ENCODE peak calls at places on chromosomes 6 and 20, in five cellular contexts. N is Peyer's patch; C is HS-27A; O is stimulated activated CD4-positive, alpha-beta T cell treated with anti-CD3 and anti-CD28 coated beads, Interleukin-2, amount 100 ng/mL, for 48 hours; Y is left ventricle myocardium superior. F is an unnamed sample.
A peak's percentile ranks its signal among the peaks of the same experiment; 100 is the strongest.

GRCh38 chr6:35643162-35643535 is 45.6 kb downstream of the FKBP5 start:
- DNase-seq in N (no peak), C (no peak), O (no peak), Y (no peak), F (no peak)

GRCh38 chr6:2982464-2983121 is 11.2 kb upstream of the SERPINB6 start:
- DNase-seq in N (peak; percentile 70), C (no peak), O (no peak), Y (no peak), F (no peak)

GRCh38 chr20:50226093-50226974 is 35.7 kb downstream of the CEBPB start:
- DNase-seq in N (peak; percentile 67), C (no peak), O (no peak), Y (peak; percentile 49), F (no peak)

GRCh38 chr6:119148102-119148824 is 69.8 kb upstream of the FAM184A start:
- DNase-seq in N (peak; percentile 59), C (peak; percentile 60), O (no peak), Y (no peak), F (peak; percentile 73)

GRCh38 chr6:1312193-1312443 is 220 bp downstream of the FOXQ1 start:
- DNase-seq in N (no peak), C (no peak), O (no peak), Y (no peak), F (no peak)

GRCh38 chr20:38727602-38728236 is 3.4 kb downstream of the SLC32A1 start:
- DNase-seq in N (no peak), C (no peak), O (no peak), Y (no peak), F (no peak)

GRCh38 chr20:775679-776135 is 7.4 kb upstream of the SLC52A3 start:
- DNase-seq in N (peak; percentile 89), C (no peak), O (no peak), Y (no peak), F (no peak)

GRCh38 chr6:41894366-41895299 is 542 bp downstream of the USP49 start:
- DNase-seq in N (no peak), C (no peak), O (no peak), Y (no peak), F (peak; percentile 16)

GRCh38 chr6:15079288-15079817 is 166.5 kb upstream of the JARID2 start:
- DNase-seq in N (peak; percentile 76), C (no peak), O (no peak), Y (no peak), F (no peak)

GRCh38 chr6:72305971-72306370 is 315.9 kb upstream of the KCNQ5 start:
- DNase-seq in N (no peak), C (no peak), O (no peak), Y (no peak), F (no peak)

GRCh38 chr6:168999392-168999791 is 254.3 kb downstream of the THBS2 start:
- DNase-seq in N (no peak), C (peak; percentile 23), O (no peak), Y (no peak), F (no peak)

GRCh38 chr6:151284431-151285060 is 44.8 kb downstream of the AKAP12 start:
- DNase-seq in N (no peak), C (no peak), O (no peak), Y (no peak), F (peak; percentile 7)

GRCh38 chr6:10521104-10521808 is at the start of gene GCNT2:
- DNase-seq in N (no peak), C (no peak), O (no peak), Y (no peak), F (no peak)

GRCh38 chr20:23326774-23327173 is 23.8 kb upstream of the NXT1 start:
- DNase-seq in N (no peak), C (no peak), O (no peak), Y (no peak), F (no peak)

GRCh38 chr6:29702519-29703103 is 20.6 kb upstream of the HLA-F start:
- DNase-seq in N (peak; percentile 69), C (no peak), O (peak; percentile 86), Y (peak; percentile 74), F (peak; percentile 57)

GRCh38 chr6:133359760-133360159 is 118.6 kb downstream of the EYA4 start:
- DNase-seq in N (no peak), C (no peak), O (no peak), Y (no peak), F (no peak)

GRCh38 chr6:41200296-41200900 is 551 bp downstream of the TREML2 start:
- DNase-seq in N (peak; percentile 64), C (no peak), O (peak; percentile 40), Y (no peak), F (no peak)

GRCh38 chr20:15976047-15976731 is 597.1 kb downstream of the KIF16B start:
- DNase-seq in N (no peak), C (no peak), O (no peak), Y (no peak), F (no peak)

GRCh38 chr6:2432258-2432657 is 186.9 kb upstream of the GMDS start:
- DNase-seq in N (no peak), C (peak; percentile 66), O (no peak), Y (no peak), F (peak; percentile 35)

GRCh38 chr6:101296184-101296583 is 97.3 kb upstream of the GRIK2 start:
- DNase-seq in N (no peak), C (no peak), O (no peak), Y (no peak), F (no peak)

GRCh38 chr6:161418458-161418945 is 144.6 kb upstream of the AGPAT4 start:
- DNase-seq in N (no peak), C (no peak), O (peak; percentile 24), Y (no peak), F (peak; percentile 61)

GRCh38 chr6:24283043-24283985 is 74.5 kb downstream of the DCDC2 start:
- DNase-seq in N (peak; percentile 72), C (peak; percentile 88), O (peak; percentile 11), Y (peak; percentile 63), F (peak; percentile 88)

GRCh38 chr6:81697564-81697963 is 54.9 kb downstream of the TENT5A start:
- DNase-seq in N (no peak), C (no peak), O (no peak), Y (no peak), F (peak; percentile 2)

GRCh38 chr20:57678340-57678739 is 31.5 kb downstream of the PMEPA1 start:
- DNase-seq in N (no peak), C (no peak), O (no peak), Y (peak; percentile 65), F (no peak)

GRCh38 chr20:47334022-47334551 is 22.4 kb downstream of the ZMYND8 start:
- DNase-seq in N (peak; percentile 69), C (peak; percentile 96), O (no peak), Y (no peak), F (peak; percentile 100)

GRCh38 chr6:73644030-73644429 is 9.8 kb downstream of the SLC17A5 start:
- DNase-seq in N (no peak), C (no peak), O (no peak), Y (no peak), F (no peak)

GRCh38 chr20:41361757-41362747 is 4.6 kb downstream of the EMILIN3 start:
- DNase-seq in N (no peak), C (no peak), O (no peak), Y (peak; percentile 70), F (no peak)

GRCh38 chr20:20498081-20498861 is 130.4 kb downstream of the INSM1 start:
- DNase-seq in N (no peak), C (no peak), O (no peak), Y (no peak), F (no peak)

GRCh38 chr20:57948177-57948955 is 238.6 kb upstream of the PMEPA1 start:
- DNase-seq in N (no peak), C (no peak), O (no peak), Y (no peak), F (no peak)

GRCh38 chr6:111626446-111626845 is 20.8 kb upstream of the TRAF3IP2 start:
- DNase-seq in N (peak; percentile 44), C (no peak), O (no peak), Y (peak; percentile 58), F (no peak)

GRCh38 chr6:134510121-134510520 is 192.2 kb upstream of the SGK1 start:
- DNase-seq in N (no peak), C (no peak), O (no peak), Y (no peak), F (no peak)

F was measured in RKO.